ENCODE peak calls at places on chromosomes 4 and X, in five cellular contexts. P, N, B, S and X are unnamed samples.

GRCh38 chrX:96182366-96182765 is 502.3 kb upstream of the DIAPH2 start:
- DNase-seq in N (no peak), B (peak; percentile 6), S (peak; percentile 15), P (peak; percentile 38), X (peak; percentile 70)

GRCh38 chr4:184388106-184388505 is 86.2 kb downstream of the IRF2 start:
- DNase-seq in P (peak; percentile 31), N (no peak), B (no peak), S (no peak), X (no peak)

GRCh38 chr4:72991889-72992288 is 77.6 kb downstream of the COX18 start:
- DNase-seq in N (no peak), B (peak; percentile 75), P (no peak), S (no peak), X (peak; percentile 3)

GRCh38 chr4:52823478-52824092 is 38.5 kb upstream of the RASL11B start:
- DNase-seq in P (no peak), S (peak; percentile 47), B (peak; percentile 64), N (no peak), X (no peak)

GRCh38 chrX:103446665-103447302 is 70.4 kb downstream of the BEX3 start:
- DNase-seq in S (peak; percentile 32), B (no peak), P (no peak), N (no peak), X (no peak)

GRCh38 chr4:84931274-84931673 is 35.2 kb downstream of the WDFY3 start:
- DNase-seq in B (no peak), N (no peak), P (no peak), S (no peak), X (no peak)

GRCh38 chr4:98748609-98749008 is 90.2 kb upstream of the TSPAN5 start:
- DNase-seq in N (no peak), B (no peak), P (no peak), S (no peak), X (no peak)

GRCh38 chr4:183848762-183849161 is 56.3 kb upstream of the STOX2 start:
- DNase-seq in N (no peak), S (no peak), B (no peak), P (peak; percentile 75), X (no peak)

GRCh38 chr4:84971319-84971932 is 4.9 kb upstream of the WDFY3 start:
- DNase-seq in N (no peak), B (peak; percentile 53), P (no peak), S (peak; percentile 70), X (peak; percentile 56)

GRCh38 chr4:140300271-140300970 is 73.0 kb upstream of the SCOC start:
- DNase-seq in S (peak; percentile 87), N (no peak), B (peak; percentile 73), P (no peak), X (peak; percentile 15)

GRCh38 chrX:129006491-129006890 is 516.8 kb downstream of the SMARCA1 start:
- DNase-seq in N (no peak), S (no peak), P (no peak), B (no peak), X (peak; percentile 2)

GRCh38 chr4:24774452-24774851 is 20.9 kb upstream of the SOD3 start:
- DNase-seq in P (no peak), S (peak; percentile 36), N (no peak), B (no peak), X (no peak)

GRCh38 chr4:25949166-25949748 is 35.2 kb downstream of the SMIM20 start:
- DNase-seq in P (peak; percentile 59), B (no peak), S (no peak), N (no peak), X (no peak)

GRCh38 chrX:101931104-101931493 is 728 bp downstream of the ZMAT1 start:
- DNase-seq in N (no peak), P (no peak), S (no peak), B (no peak), X (no peak)

GRCh38 chrX:38754102-38754790 is 47.0 kb upstream of the MID1IP1 start:
- DNase-seq in B (peak; percentile 59), P (no peak), N (no peak), S (peak; percentile 58), X (peak; percentile 44)

GRCh38 chrX:11687157-11687556 is 21.4 kb upstream of the ARHGAP6 start:
- DNase-seq in P (no peak), B (no peak), S (no peak), N (no peak), X (no peak)

GRCh38 chr4:88017516-88018302 is 10.3 kb downstream of the PKD2 start:
- DNase-seq in S (peak; percentile 98), B (peak; percentile 86), N (no peak), P (no peak), X (no peak)

GRCh38 chrX:46310815-46311497 is 234.3 kb downstream of the ZNF674 start:
- DNase-seq in S (no peak), N (no peak), P (no peak), B (peak; percentile 28), X (no peak)

GRCh38 chr4:130712038-130712437 is 1616.1 kb downstream of the C4orf33 start:
- DNase-seq in N (no peak), P (no peak), S (no peak), B (no peak), X (peak; percentile 50)

GRCh38 chrX:68874076-68874475 is 45.3 kb downstream of the EFNB1 start:
- DNase-seq in B (no peak), N (no peak), S (no peak), P (no peak), X (no peak)

GRCh38 chrX:29662101-29662500 is 553.3 kb upstream of the MAGEB2 start:
- DNase-seq in N (no peak), B (peak; percentile 89), P (no peak), S (peak; percentile 82), X (peak; percentile 6)

GRCh38 chrX:49610718-49611310 is 12.0 kb downstream of the GAGE1 start:
- DNase-seq in P (no peak), N (no peak), S (no peak), B (peak; percentile 2), X (peak; percentile 53)

GRCh38 chrX:100687546-100687945 is 43.5 kb downstream of the SRPX2 start:
- DNase-seq in N (no peak), B (no peak), S (no peak), P (no peak), X (no peak)

GRCh38 chrX:46770817-46771163 is 11.9 kb upstream of the SLC9A7 start:
- DNase-seq in B (peak; percentile 89), P (no peak), S (peak; percentile 90), N (no peak), X (no peak)

GRCh38 chrX:56726609-56727008 is 2.4 kb upstream of the NBDY start:
- DNase-seq in B (peak; percentile 58), S (peak; percentile 61), N (no peak), P (no peak), X (peak; percentile 65)

GRCh38 chrX:9227276-9227675 is 193.3 kb upstream of the FAM9B start:
- DNase-seq in S (peak; percentile 5), B (no peak), N (no peak), P (no peak), X (no peak)

GRCh38 chr4:66475596-66475995 is 805.3 kb upstream of the EPHA5 start:
- DNase-seq in P (no peak), B (peak; percentile 50), N (no peak), S (no peak), X (peak; percentile 2)

GRCh38 chr4:25399502-25399901 is 22.4 kb downstream of the ANAPC4 start:
- DNase-seq in S (no peak), B (no peak), P (no peak), N (no peak), X (no peak)

GRCh38 chrX:128518508-128518907 is 466.3 kb upstream of the ACTRT1 start:
- DNase-seq in B (no peak), N (no peak), P (no peak), S (peak; percentile 1), X (peak; percentile 51)

GRCh38 chr4:88320174-88320779 is 35.9 kb upstream of the PPM1K start:
- DNase-seq in S (no peak), P (no peak), N (no peak), B (no peak), X (no peak)

GRCh38 chr4:69831646-69832325 is 28.2 kb downstream of the SULT1E1 start:
- DNase-seq in B (no peak), N (no peak), P (peak; percentile 52), S (no peak), X (no peak)

GRCh38 chr4:182764642-182765041 is 152.5 kb downstream of the DCTD start:
- DNase-seq in P (no peak), B (no peak), N (no peak), S (no peak), X (no peak)

GRCh38 chr4:152020073-152020472 is 259.3 kb upstream of the GATB start:
- DNase-seq in B (no peak), P (no peak), S (no peak), N (no peak), X (no peak)

GRCh38 chr4:6410664-6411063 is 61.8 kb downstream of the PPP2R2C start:
- DNase-seq in P (no peak), B (no peak), S (no peak), N (no peak), X (no peak)

GRCh38 chrX:107849747-107850478 is 24.2 kb downstream of the MID2 start:
- DNase-seq in S (no peak), P (no peak), N (no peak), B (peak; percentile 4), X (no peak)